ENCODE peak calls at places on chromosome X, in seven cellular contexts. I, V, J, B, R, E and Y are unnamed samples.

GRCh38 chrX:123525131-123525725 is 207.6 kb downstream of the THOC2 start:
- DNase-seq in I (no peak), V (no peak), J (no peak), B (no peak), R (no peak), E (no peak), Y (no peak)

GRCh38 chrX:134528936-134529335 is 69.0 kb downstream of the HPRT1 start:
- DNase-seq in I (no peak), V (no peak), J (no peak), B (no peak), R (no peak), E (no peak), Y (no peak)

GRCh38 chrX:13059269-13059668 is 14.8 kb upstream of the FAM9C start:
- DNase-seq in I (no peak), V (no peak), J (no peak), B (no peak), R (no peak), E (no peak), Y (no peak)

GRCh38 chrX:115560211-115560977 is 580 bp upstream of the PLS3 start:
- DNase-seq in I (no peak), V (no peak), J (no peak), B (no peak), R (no peak), E (no peak), Y (no peak)

GRCh38 chrX:23513121-23513520 is 154.2 kb upstream of the PRDX4 start:
- DNase-seq in I (no peak), V (no peak), J (no peak), B (no peak), R (no peak), E (no peak), Y (no peak)

GRCh38 chrX:11100281-11101035 is 10.7 kb upstream of the HCCS start:
- DNase-seq in I (no peak), V (peak; percentile 13), J (no peak), B (no peak), R (peak; percentile 30), E (no peak), Y (no peak)

GRCh38 chrX:69128573-69128972 is 36.7 kb downstream of the PJA1 start:
- DNase-seq in I (no peak), V (no peak), J (no peak), B (no peak), R (peak; percentile 45), E (no peak), Y (no peak)

GRCh38 chrX:22974616-22975015 is 25.1 kb upstream of the DDX53 start:
- DNase-seq in I (no peak), V (no peak), J (no peak), B (no peak), R (no peak), E (no peak), Y (no peak)

GRCh38 chrX:97471071-97471470 is 587.4 kb downstream of the RPA4 start:
- DNase-seq in I (no peak), V (no peak), J (no peak), B (no peak), R (no peak), E (no peak), Y (no peak)